ENCODE peak calls at places on chromosomes 6 and 20, in six cellular contexts. T is upper lobe of left lung, G is A549, N is HepG2, W is K562, P is GM12878. Z is an unnamed sample.

GRCh38 chr6:51718533-51718932 is 368.9 kb downstream of the PKHD1 start:
- ATAC-seq in P (no peak), T (no peak), W (no peak), G (no peak), N (no peak), Z (no peak)

GRCh38 chr20:3805594-3806264 is 9.6 kb downstream of the CDC25B start:
- ATAC-seq in W (peak), G (no peak), N (no peak), T (no peak), P (no peak), Z (no peak)

GRCh38 chr6:133170602-133171001 is 70.6 kb upstream of the EYA4 start:
- ATAC-seq in N (no peak), T (no peak), G (no peak), P (no peak), W (no peak), Z (no peak)

GRCh38 chr6:90484392-90484791 is 102.5 kb downstream of the MAP3K7 start:
- ATAC-seq in P (no peak), N (no peak), W (no peak), T (no peak), G (no peak), Z (no peak)

GRCh38 chr6:132365319-132365907 is 35.9 kb downstream of the MOXD1 start:
- ATAC-seq in P (peak), W (no peak), T (no peak), N (no peak), G (no peak), Z (no peak)

GRCh38 chr6:153170511-153170910 is 39.4 kb upstream of the RGS17 start:
- ATAC-seq in T (no peak), G (peak), N (no peak), P (no peak), W (no peak), Z (no peak)

GRCh38 chr6:138957484-138957883 is 30.6 kb downstream of the REPS1 start:
- ATAC-seq in T (peak), P (peak), W (peak), G (no peak), N (peak), Z (no peak)

GRCh38 chr20:60055740-60056139 is 97.5 kb downstream of the CDH26 start:
- ATAC-seq in G (no peak), W (no peak), T (peak), N (no peak), P (peak), Z (peak)

GRCh38 chr6:71489736-71490135 is 201.1 kb downstream of the OGFRL1 start:
- ATAC-seq in N (peak), P (no peak), T (no peak), W (no peak), G (peak), Z (peak)

GRCh38 chr20:36542019-36542488 is 735 bp downstream of the MYL9 start:
- ATAC-seq in G (peak), N (peak), P (peak), T (peak), W (peak), Z (peak)

GRCh38 chr20:23245553-23246128 is 105.0 kb upstream of the NXT1 start:
- ATAC-seq in T (peak), N (peak), G (peak), W (peak), P (peak), Z (peak)

GRCh38 chr20:15547109-15547508 is 1026.1 kb downstream of the KIF16B start:
- ATAC-seq in T (no peak), N (no peak), P (no peak), W (no peak), G (no peak), Z (no peak)

GRCh38 chr20:46963758-46964181 is 69.1 kb downstream of the EYA2 start:
- ATAC-seq in P (no peak), G (no peak), W (no peak), T (no peak), N (no peak), Z (no peak)

GRCh38 chr6:47853766-47854165 is 71.9 kb downstream of the OPN5 start:
- ATAC-seq in P (no peak), T (no peak), N (peak), G (no peak), W (no peak), Z (no peak)

GRCh38 chr6:138084904-138085838 is 22.0 kb downstream of the PERP start:
- ATAC-seq in G (no peak), T (no peak), N (peak), P (no peak), W (no peak), Z (no peak)

GRCh38 chr6:143163621-143164020 is 102.9 kb downstream of the AIG1 start:
- ATAC-seq in P (no peak), G (no peak), N (no peak), W (peak), T (no peak), Z (no peak)

GRCh38 chr6:110415297-110415916 is at the start of gene DDO:
- ATAC-seq in N (peak), P (peak), W (peak), G (no peak), T (peak), Z (peak)

GRCh38 chr6:14282854-14283505 is 165.4 kb downstream of the CD83 start:
- ATAC-seq in P (no peak), N (no peak), T (no peak), G (no peak), W (no peak), Z (no peak)

GRCh38 chr6:169803816-169804340 is 52.5 kb downstream of the ERMARD start:
- ATAC-seq in G (no peak), P (peak), W (no peak), T (no peak), N (no peak), Z (no peak)

GRCh38 chr6:134166529-134167221 is 114.3 kb upstream of the SLC2A12 start:
- ATAC-seq in T (peak), P (no peak), N (peak), G (peak), W (no peak), Z (no peak)

GRCh38 chr20:7775072-7775471 is 165.2 kb downstream of the HAO1 start:
- ATAC-seq in G (no peak), N (no peak), T (no peak), P (no peak), W (no peak), Z (no peak)

GRCh38 chr6:53151676-53152075 is 3.0 kb upstream of the GCM1 start:
- ATAC-seq in G (no peak), T (no peak), W (peak), P (peak), N (peak), Z (no peak)

GRCh38 chr6:148635070-148635743 is 111.6 kb upstream of the UST start:
- ATAC-seq in T (no peak), W (no peak), P (no peak), N (no peak), G (no peak), Z (no peak)

GRCh38 chr6:119267506-119267905 is 82.1 kb downstream of the MAN1A1 start:
- ATAC-seq in N (peak), T (no peak), G (no peak), P (peak), W (peak), Z (no peak)

GRCh38 chr20:54168961-54169862 is 4.6 kb downstream of the CYP24A1 start:
- ATAC-seq in W (no peak), T (no peak), G (no peak), P (no peak), N (peak), Z (no peak)

GRCh38 chr20:46962452-46963195 is 68.0 kb downstream of the EYA2 start:
- ATAC-seq in N (no peak), G (no peak), W (no peak), T (no peak), P (no peak), Z (no peak)

GRCh38 chr6:94026575-94026974 is 607.2 kb upstream of the EPHA7 start:
- ATAC-seq in G (no peak), P (peak), N (no peak), W (no peak), T (no peak), Z (no peak)

GRCh38 chr20:57238089-57238488 is 28.4 kb downstream of the BMP7 start:
- ATAC-seq in T (no peak), G (no peak), N (no peak), P (no peak), W (no peak), Z (no peak)

GRCh38 chr6:29011276-29011734 is 6.2 kb upstream of the ZNF311 start:
- ATAC-seq in T (peak), G (peak), W (peak), N (no peak), P (no peak), Z (peak)

GRCh38 chr6:44715188-44715587 is 327.7 kb downstream of the CDC5L start:
- ATAC-seq in G (no peak), T (no peak), W (no peak), P (no peak), N (no peak), Z (no peak)

GRCh38 chr20:49349078-49349477 is 71.2 kb upstream of the ZNFX1 start:
- ATAC-seq in P (no peak), T (no peak), W (no peak), N (no peak), G (no peak), Z (no peak)

GRCh38 chr20:38873050-38873581 is 53.1 kb upstream of the FAM83D start:
- ATAC-seq in P (peak), G (no peak), W (no peak), N (no peak), T (no peak), Z (peak)

GRCh38 chr6:32627249-32627648 is 10.0 kb upstream of the HLA-DQA1 start:
- ATAC-seq in P (peak), N (no peak), T (no peak), G (no peak), W (no peak), Z (no peak)

GRCh38 chr20:22339091-22339881 is 245.1 kb downstream of the FOXA2 start:
- ATAC-seq in P (peak), T (peak), G (peak), N (peak), W (peak), Z (peak)

GRCh38 chr6:56814308-56814707 is 140.6 kb upstream of the BEND6 start:
- ATAC-seq in G (no peak), T (no peak), W (no peak), P (peak), N (no peak), Z (no peak)

GRCh38 chr20:47233333-47234188 is 122.9 kb downstream of the ZMYND8 start:
- ATAC-seq in T (no peak), W (no peak), P (no peak), G (no peak), N (peak), Z (no peak)

GRCh38 chr6:163309491-163310026 is 105.0 kb upstream of the QKI start:
- ATAC-seq in P (no peak), N (no peak), W (no peak), T (no peak), G (no peak), Z (no peak)
- H3K4me3 ChIP-seq in P (no peak), N (no peak), W (no peak), T (no peak), G (no peak), Z (no peak)

GRCh38 chr20:44433751-44434538 is 41.7 kb upstream of the TTPAL start:
- ATAC-seq in N (peak), G (no peak), W (no peak), T (no peak), P (no peak), Z (no peak)
- TF ChIP-seq POLR2A in N (peak), G (no peak), W (no peak), T (no peak), P (no peak), Z (no peak)

DNA sequence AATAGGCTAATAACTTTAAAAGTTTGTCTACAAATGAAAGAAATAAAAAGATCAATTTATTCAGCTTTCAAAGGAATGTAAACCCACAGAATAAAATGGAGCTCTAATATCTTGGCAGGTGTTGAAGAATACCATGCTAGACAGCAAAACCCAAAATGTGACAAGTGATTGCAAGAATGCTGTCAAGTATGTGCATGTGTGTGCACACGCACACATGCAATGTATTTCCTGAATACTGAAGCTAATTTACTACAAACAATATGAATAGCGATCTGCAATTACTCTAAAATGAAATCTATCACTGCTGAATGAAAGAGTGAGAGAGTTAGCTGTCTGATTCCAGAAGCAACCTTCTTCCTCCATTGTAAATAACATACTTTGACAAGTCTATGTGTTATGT is 179.2 kb upstream of the HSF2 start:
- ATAC-seq in P (no peak), W (no peak), T (no peak), G (no peak), N (no peak), Z (no peak)
- TF ChIP-seq EP300 in P (no peak), W (no peak), T (no peak), G (no peak), N (no peak), Z (no peak)

DNA sequence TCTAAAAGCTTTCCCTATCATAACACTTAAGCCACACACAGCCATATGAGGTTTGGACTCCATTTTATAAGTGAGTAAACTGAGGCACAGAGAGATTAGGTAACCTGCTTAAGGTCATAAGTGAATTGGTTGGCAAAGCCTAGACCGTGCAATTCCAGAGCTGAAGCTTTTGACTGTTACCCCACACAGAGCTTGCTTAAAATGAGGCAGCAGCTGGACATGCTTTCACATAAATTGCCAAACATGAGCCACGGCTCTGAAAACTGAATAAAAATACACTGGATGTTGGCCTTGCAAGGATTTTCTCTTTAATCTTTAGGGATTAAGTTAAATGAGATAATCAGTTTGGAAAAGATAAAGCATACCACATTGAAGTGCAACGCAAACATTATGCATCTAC is 2.5 kb downstream of the RIPOR2 start:
- ATAC-seq in T (no peak), G (no peak), W (no peak), N (no peak), P (peak), Z (no peak)
- H3K4me3 ChIP-seq in T (peak), G (no peak), W (no peak), N (no peak), P (peak), Z (no peak)

GRCh38 chr6:135830452-135830851 is 21.0 kb upstream of the PDE7B start:
- ATAC-seq in P (no peak), W (no peak), T (no peak), N (no peak), G (no peak), Z (no peak)

GRCh38 chr6:135826225-135826804 is 25.2 kb upstream of the PDE7B start:
- ATAC-seq in W (no peak), N (no peak), T (no peak), P (no peak), G (no peak), Z (no peak)

GRCh38 chr6:135832186-135832585 is 19.3 kb upstream of the PDE7B start:
- ATAC-seq in W (no peak), N (no peak), G (no peak), P (no peak), T (no peak), Z (no peak)

GRCh38 chr6:135833806-135834205 is 17.7 kb upstream of the PDE7B start:
- ATAC-seq in N (no peak), T (no peak), W (no peak), G (no peak), P (no peak), Z (no peak)

GRCh38 chr6:135830971-135831370 is 20.5 kb upstream of the PDE7B start:
- ATAC-seq in N (no peak), T (no peak), P (no peak), W (no peak), G (no peak), Z (no peak)
- TF ChIP-seq POLR2A in N (no peak), T (no peak), P (no peak), W (no peak), G (no peak), Z (no peak)

DNA sequence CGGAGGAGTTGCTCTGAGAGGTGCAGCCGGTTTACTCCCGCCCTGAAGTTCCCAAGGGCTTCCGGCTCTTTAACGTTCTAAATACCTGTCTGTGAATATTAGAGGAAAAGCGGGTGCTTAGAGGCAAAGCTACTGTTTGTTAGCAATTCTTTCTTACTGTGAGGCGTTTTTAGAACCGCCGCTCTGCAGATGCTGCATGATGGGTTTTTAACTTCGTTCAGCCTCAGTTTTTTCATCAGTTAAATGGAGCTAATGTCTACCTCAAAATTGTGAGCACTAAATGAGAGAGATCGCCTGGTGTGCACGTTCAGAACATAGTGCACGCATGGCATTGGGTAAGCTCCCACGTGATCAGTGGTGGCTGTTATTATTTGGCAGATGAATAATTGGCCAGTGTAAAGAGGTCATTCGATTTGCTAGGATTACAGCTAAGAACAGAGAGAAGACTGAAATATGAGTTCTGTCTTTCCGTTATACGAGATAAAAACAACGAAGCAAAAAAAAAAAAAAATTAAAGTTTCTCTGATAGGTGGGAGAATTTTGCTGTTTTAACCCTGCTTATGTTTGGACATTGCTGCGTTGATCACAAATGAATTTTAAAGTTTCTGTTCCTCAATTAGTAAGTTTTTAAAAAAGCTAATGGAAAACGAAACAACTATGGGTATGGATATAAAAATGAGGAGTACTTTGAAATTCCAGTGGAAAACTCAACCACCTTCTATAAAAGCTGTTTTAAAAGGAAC is 660 bp upstream of the TFB1M start:
- ATAC-seq in G (peak), T (peak), W (peak), N (peak), P (peak), Z (peak)
- TF ChIP-seq EP300 in G (no peak), T (no peak), W (no peak), N (peak), P (no peak), Z (no peak)

GRCh38 chr20:53161473-53161872 is 189.3 kb downstream of the TSHZ2 start:
- ATAC-seq in W (no peak), T (no peak), P (peak), G (no peak), N (no peak), Z (no peak)

GRCh38 chr20:53161073-53161472 is 188.9 kb downstream of the TSHZ2 start:
- ATAC-seq in W (no peak), G (no peak), T (no peak), N (no peak), P (no peak), Z (no peak)

GRCh38 chr20:53163486-53163885 is 191.3 kb downstream of the TSHZ2 start:
- ATAC-seq in P (peak), G (no peak), T (peak), N (no peak), W (peak), Z (no peak)

GRCh38 chr20:53164072-53164471 is 191.9 kb downstream of the TSHZ2 start:
- ATAC-seq in G (no peak), T (no peak), W (no peak), P (no peak), N (no peak), Z (no peak)

DNA sequence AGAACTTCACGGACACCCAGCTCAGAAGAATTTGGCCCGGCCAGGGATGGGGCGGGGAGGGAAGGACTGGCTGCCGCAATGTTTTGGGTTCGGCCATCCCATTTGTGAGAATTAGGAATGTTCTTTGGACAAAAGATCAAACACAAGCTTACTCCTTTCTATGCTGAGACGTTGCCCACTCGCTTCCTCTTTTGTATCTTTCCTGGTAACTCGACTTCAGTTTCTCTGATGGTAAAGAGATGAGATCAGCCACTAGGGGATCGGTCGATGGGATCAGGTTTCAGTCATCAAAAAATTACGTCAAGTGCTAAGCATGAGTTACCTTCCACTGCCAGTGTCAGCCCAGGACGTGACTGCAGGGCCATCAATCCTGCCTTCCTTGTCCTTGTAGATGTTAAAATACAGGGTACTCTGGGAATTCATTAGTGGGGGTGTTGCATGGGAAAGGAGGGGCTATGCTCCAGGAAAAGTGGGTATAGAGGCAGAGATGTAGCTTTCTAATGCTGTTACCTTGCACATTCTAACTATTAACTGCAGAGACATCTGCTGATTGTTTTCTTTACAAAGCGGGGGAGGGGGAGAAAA is 190.2 kb downstream of the TSHZ2 start:
- ATAC-seq in T (peak), G (peak), P (no peak), N (peak), W (peak), Z (peak)
- H3K4me3 ChIP-seq in T (no peak), G (no peak), P (no peak), N (no peak), W (peak), Z (no peak)

GRCh38 chr6:37554480-37554819 is 54.8 kb upstream of the CCDC167 start:
- ATAC-seq in W (no peak), T (no peak), N (no peak), G (no peak), P (peak), Z (no peak)
- TF ChIP-seq POLR2A in W (no peak), T (no peak), N (no peak), G (no peak), P (no peak), Z (no peak)